ENCODE peak calls at places on chromosomes 4 and X, in seven cellular contexts. Y is GM23338, Z is hepatocyte, P is GM23248, A is HCT116, S is neural progenitor cell, M is PC-3. B is an unnamed sample.

GRCh38 chrX:41137589-41137988 is 52.3 kb downstream of the USP9X start:
- DNase-seq in Y (peak; percentile 20), P (peak; percentile 36), Z (no peak), S (no peak), M (peak; percentile 27), A (no peak), B (peak; percentile 15)

GRCh38 chr4:176259330-176260090 is 9.5 kb downstream of the ASB5 start:
- DNase-seq in S (no peak), P (peak; percentile 74), M (peak; percentile 56), A (no peak), Z (peak; percentile 21), Y (no peak), B (no peak)

GRCh38 chr4:38313175-38313574 is 350.8 kb upstream of the KLF3 start:
- DNase-seq in P (no peak), Z (no peak), S (no peak), Y (no peak), A (no peak), M (no peak), B (peak; percentile 75)

GRCh38 chrX:97026406-97026805 is 142.7 kb downstream of the RPA4 start:
- DNase-seq in P (peak; percentile 1), Y (peak; percentile 46), A (no peak), M (peak; percentile 23), S (peak; percentile 72), Z (peak; percentile 21), B (peak; percentile 9)

GRCh38 chr4:39699676-39700409 is 1.9 kb downstream of the UBE2K start:
- DNase-seq in Z (no peak), Y (no peak), P (peak; percentile 58), A (no peak), M (peak; percentile 34), S (no peak), B (peak; percentile 7)

GRCh38 chrX:11606408-11606807 is 59.3 kb downstream of the ARHGAP6 start:
- DNase-seq in P (no peak), Z (no peak), A (no peak), S (no peak), Y (no peak), M (no peak), B (no peak)

GRCh38 chrX:133418588-133418987 is 3.3 kb upstream of the GPC4 start:
- DNase-seq in S (no peak), A (no peak), P (no peak), Y (no peak), M (no peak), Z (no peak), B (no peak)

GRCh38 chrX:69815063-69815462 is 199.2 kb downstream of the EDA start:
- DNase-seq in Z (no peak), M (no peak), Y (no peak), P (no peak), A (no peak), S (no peak), B (no peak)

GRCh38 chrX:46561931-46562721 is 11.4 kb upstream of the CHST7 start:
- DNase-seq in S (no peak), A (no peak), Y (no peak), Z (no peak), P (no peak), M (peak; percentile 14), B (peak; percentile 66)

GRCh38 chr4:62454535-62454934 is 1254.4 kb downstream of the ADGRL3 start:
- DNase-seq in S (no peak), M (no peak), Z (no peak), P (no peak), Y (no peak), A (no peak), B (no peak)

GRCh38 chr4:57061395-57061794 is 48.8 kb downstream of the IGFBP7 start:
- DNase-seq in S (no peak), A (no peak), Z (no peak), M (no peak), Y (no peak), P (peak; percentile 39), B (no peak)

GRCh38 chr4:112189754-112190153 is 41.8 kb upstream of the AP1AR start:
- DNase-seq in Y (peak; percentile 31), P (peak; percentile 21), Z (no peak), S (no peak), A (no peak), M (peak; percentile 18), B (no peak)

GRCh38 chrX:68936186-68936585 is 107.4 kb downstream of the EFNB1 start:
- DNase-seq in Y (no peak), P (no peak), Z (no peak), M (no peak), A (no peak), S (no peak), B (no peak)

GRCh38 chr4:60384475-60384874 is 815.7 kb upstream of the ADGRL3 start:
- DNase-seq in Y (no peak), Z (no peak), P (no peak), M (no peak), S (no peak), A (no peak), B (no peak)

GRCh38 chr4:17027495-17027894 is 129.1 kb upstream of the LDB2 start:
- DNase-seq in P (peak; percentile 98), M (peak; percentile 67), S (no peak), Z (no peak), A (peak; percentile 73), Y (no peak), B (no peak)

GRCh38 chrX:46375831-46376230 is 169.4 kb downstream of the ZNF674 start:
- DNase-seq in M (peak; percentile 78), A (peak; percentile 16), Y (no peak), P (no peak), S (no peak), Z (no peak), B (no peak)

GRCh38 chrX:39260965-39261364 is 459.7 kb downstream of the MID1IP1 start:
- DNase-seq in M (peak; percentile 39), S (no peak), A (no peak), Z (no peak), Y (no peak), P (peak; percentile 60), B (no peak)

DNA sequence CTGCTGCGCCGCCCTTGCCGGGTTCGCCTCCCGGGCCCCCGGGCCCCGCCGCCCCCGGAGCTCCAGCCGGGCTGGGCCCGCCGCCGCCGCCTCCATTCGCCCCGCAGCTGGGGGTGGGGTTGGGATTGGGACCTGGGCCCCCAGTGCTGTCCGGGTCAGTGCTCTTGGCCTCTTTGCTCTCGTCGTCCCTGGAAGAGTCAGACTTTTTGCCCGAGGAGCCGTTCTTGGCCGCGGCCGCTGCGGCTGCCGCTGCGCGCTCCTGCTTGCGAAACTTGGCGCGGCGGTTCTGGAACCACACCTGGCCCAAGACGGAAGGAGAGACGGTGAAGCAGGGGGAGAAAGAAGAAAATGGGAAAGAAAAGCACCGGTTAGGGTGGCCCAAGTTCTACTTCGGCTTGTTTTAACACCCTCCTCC is 2.5 kb downstream of the PHOX2B start:
- DNase-seq in M (no peak), S (peak; percentile 42), A (no peak), Z (no peak), P (peak; percentile 10), Y (peak; percentile 29), B (no peak)
- TF ChIP-seq EZH2 in M (no peak), S (peak; percentile 81), A (no peak), Z (peak; percentile 93), P (no peak), Y (peak; percentile 95), B (no peak)

GRCh38 chr4:41913509-41913908 is 21.7 kb upstream of the TMEM33 start:
- DNase-seq in Y (no peak), M (peak; percentile 69), S (no peak), Z (no peak), A (peak; percentile 51), P (no peak), B (no peak)

DNA sequence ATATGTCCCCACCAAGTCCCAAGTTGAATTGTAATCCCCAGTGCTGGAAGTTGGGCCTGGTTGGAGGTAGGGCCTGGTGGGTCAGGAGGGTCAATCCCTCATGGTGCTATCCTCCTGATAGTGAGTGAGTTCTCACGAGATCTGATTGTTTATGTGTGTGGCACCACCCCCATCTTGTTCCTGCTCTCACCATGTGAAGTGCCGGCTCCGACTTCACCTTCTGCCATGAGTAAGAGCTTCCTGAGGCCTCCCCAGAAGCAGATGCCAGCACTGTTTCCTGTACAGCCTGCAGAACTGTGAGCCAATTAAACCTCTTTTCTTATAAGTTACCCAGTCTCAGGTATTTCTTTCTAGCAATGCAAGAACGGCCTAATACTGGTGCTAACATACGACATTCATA is 22.7 kb upstream of the TMEM33 start:
- DNase-seq in A (no peak), P (no peak), Y (no peak), M (no peak), S (no peak), Z (no peak), B (no peak)
- TF ChIP-seq EZH2phosphoT487 in A (no peak), P (no peak), Y (no peak), M (no peak), S (no peak), Z (no peak), B (no peak)

DNA sequence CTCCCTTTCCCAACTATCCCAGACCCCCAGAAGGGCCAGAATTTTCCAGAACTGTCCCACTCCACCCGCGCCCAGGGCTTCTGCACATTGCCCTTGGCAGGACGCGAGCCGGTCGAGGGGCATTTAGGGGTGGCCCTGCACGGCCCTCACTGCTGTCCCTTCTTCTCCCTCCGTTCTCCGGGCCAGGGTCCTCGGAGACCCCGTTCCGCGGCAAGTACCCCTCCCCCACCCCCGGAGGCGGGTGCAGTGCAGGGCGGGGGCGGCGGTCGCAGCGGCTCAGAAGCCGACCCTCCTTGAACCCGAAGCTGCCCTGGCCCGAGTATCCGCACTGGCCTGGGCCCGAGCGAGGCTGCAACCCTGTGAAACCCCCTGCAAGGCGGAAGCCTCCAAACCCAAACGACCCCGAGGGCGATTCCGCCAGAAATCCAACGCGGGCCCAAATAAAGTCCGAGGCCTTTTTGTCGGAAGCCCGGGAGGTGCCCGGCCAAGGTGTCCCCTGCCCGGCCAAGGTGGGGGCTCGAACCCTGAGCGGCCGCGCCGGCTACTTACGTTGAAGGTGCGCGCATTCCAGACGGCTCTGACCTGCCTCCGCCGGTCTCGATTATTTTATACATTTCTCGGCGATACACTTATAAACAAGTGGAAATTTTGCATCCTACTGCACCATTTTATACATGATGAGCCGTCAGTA is 53.2 kb upstream of the TMEM33 start:
- DNase-seq in M (no peak), P (peak; percentile 19), Y (peak; percentile 71), A (no peak), Z (no peak), S (peak; percentile 52), B (peak; percentile 12)
- TF ChIP-seq EZH2 in M (no peak), P (peak; percentile 100), Y (peak; percentile 88), A (no peak), Z (peak; percentile 100), S (peak; percentile 98), B (no peak)

DNA sequence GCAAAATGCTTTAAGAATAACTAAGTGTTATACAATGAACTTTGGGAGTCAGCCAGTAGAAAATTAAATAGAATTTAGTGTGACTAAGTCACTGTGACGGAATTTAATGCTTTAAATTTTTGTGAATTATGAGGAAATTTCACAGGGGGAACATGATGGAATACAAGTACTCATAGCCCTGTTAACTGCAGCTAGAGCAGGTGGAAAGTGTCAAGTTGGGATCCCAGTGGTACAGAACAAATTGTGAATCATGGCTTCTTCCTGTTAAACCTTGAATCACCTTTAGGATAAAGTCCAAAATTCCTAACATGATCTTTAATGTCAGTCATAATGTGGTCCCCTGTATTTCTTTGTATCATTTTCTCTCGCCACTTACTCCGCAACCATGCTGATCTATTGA is 212.3 kb upstream of the CENPE start:
- DNase-seq in S (no peak), M (peak; percentile 35), Z (no peak), P (no peak), Y (no peak), A (no peak), B (no peak)
- TF ChIP-seq EZH2phosphoT487 in S (no peak), M (no peak), Z (no peak), P (no peak), Y (no peak), A (no peak), B (no peak)

B was measured in MM.1S.